ENCODE peak calls at places on chromosomes 7 and 10, in ten cellular contexts. D is Kasumi-1; C is HuH-7.5; V is left colon; J is adrenal gland; N is activated CD8-positive, alpha-beta T cell treated with anti-CD3 and anti-CD28 coated beads, Interleukin-2, amount 10 ng/mL, durations not matched to agents 7 days and 5 days; H is T1000; W is NCI-H1436; E is sciatic nerve; I is NCI-H1105 treated with DMSO at 0.1 percent for 48 hours. X is an unnamed sample.

GRCh38 chr10:114278140-114278883 is 39.3 kb downstream of the VWA2 start:
- DNase-seq in N (no peak), C (no peak), I (no peak), J (no peak), E (no peak), D (no peak), H (no peak), V (no peak), W (no peak), X (no peak)

GRCh38 chr7:165661-166369 is 26.6 kb upstream of the FAM20C start:
- DNase-seq in W (no peak), I (no peak), J (no peak), V (no peak), N (no peak), C (no peak), H (no peak), E (no peak), D (no peak), X (no peak)

GRCh38 chr10:100741386-100742066 is 3.9 kb upstream of the PAX2 start:
- DNase-seq in H (no peak), J (no peak), I (no peak), D (no peak), N (no peak), W (no peak), V (no peak), C (no peak), E (no peak), X (no peak)

GRCh38 chr10:72727128-72727527 is 35.2 kb downstream of the MCU start:
- DNase-seq in C (no peak), J (no peak), E (no peak), D (no peak), I (no peak), V (no peak), W (no peak), N (no peak), H (no peak), X (no peak)

GRCh38 chr10:24545585-24545984 is 178.1 kb downstream of the ARHGAP21 start:
- DNase-seq in H (no peak), E (no peak), W (no peak), N (no peak), I (no peak), J (no peak), V (no peak), D (no peak), C (no peak), X (no peak)

GRCh38 chr10:36634916-36635315 is 490.5 kb upstream of the ANKRD30A start:
- DNase-seq in H (no peak), E (no peak), N (no peak), I (no peak), C (no peak), D (no peak), V (no peak), W (no peak), J (no peak), X (no peak)

GRCh38 chr10:102603946-102604345 is 40.3 kb upstream of the TRIM8 start:
- DNase-seq in I (no peak), H (no peak), D (peak; percentile 80), J (no peak), V (no peak), C (no peak), W (no peak), N (no peak), E (no peak), X (no peak)

GRCh38 chr7:3459111-3459510 is 158.1 kb downstream of the SDK1 start:
- DNase-seq in E (no peak), H (no peak), I (no peak), V (no peak), C (no peak), W (no peak), N (no peak), D (no peak), J (no peak), X (no peak)

GRCh38 chr7:21542891-21543527 is at the start of gene DNAH11:
- DNase-seq in W (peak; percentile 65), V (peak; percentile 22), N (peak; percentile 40), H (peak; percentile 23), E (no peak), I (no peak), C (peak; percentile 73), D (no peak), J (peak; percentile 73), X (peak; percentile 21)

GRCh38 chr10:125284875-125285597 is 124.7 kb upstream of the CTBP2 start:
- DNase-seq in J (no peak), D (no peak), E (no peak), C (no peak), I (no peak), W (no peak), N (no peak), V (no peak), H (no peak), X (no peak)